ENCODE peak calls at places on chromosome 18, in six cellular contexts. I, R, K, D, B and C are unnamed samples.
A peak's percentile ranks its signal among the peaks of the same experiment; 100 is the strongest.

GRCh38 chr18:9802774-9803697 is 82.7 kb upstream of the TXNDC2 start:
- DNase-seq in I (peak; percentile 29), R (no peak), K (no peak), D (no peak), B (no peak), C (no peak)

GRCh38 chr18:49431563-49431962 is 28.9 kb downstream of the DYM start:
- DNase-seq in I (no peak), R (no peak), K (peak; percentile 49), D (no peak), B (no peak), C (no peak)

GRCh38 chr18:7168408-7168807 is 50.8 kb upstream of the LAMA1 start:
- DNase-seq in I (no peak), R (no peak), K (no peak), D (no peak), B (no peak), C (no peak)

GRCh38 chr18:44626807-44627206 is 53.9 kb upstream of the SETBP1 start:
- DNase-seq in I (no peak), R (no peak), K (peak; percentile 55), D (no peak), B (no peak), C (no peak)

GRCh38 chr18:77032121-77032758 is 100.3 kb downstream of the MBP start:
- DNase-seq in I (no peak), R (no peak), K (no peak), D (peak; percentile 43), B (no peak), C (no peak)

GRCh38 chr18:74901347-74902169 is 303.9 kb downstream of the ZNF407 start:
- DNase-seq in I (no peak), R (no peak), K (peak; percentile 19), D (no peak), B (no peak), C (no peak)

GRCh38 chr18:10062292-10062940 is 148.6 kb downstream of the VAPA start:
- DNase-seq in I (peak; percentile 56), R (peak; percentile 49), K (no peak), D (peak; percentile 14), B (no peak), C (no peak)

GRCh38 chr18:240175-240574 is 27.7 kb downstream of the THOC1 start:
- DNase-seq in I (no peak), R (no peak), K (no peak), D (no peak), B (no peak), C (no peak)

GRCh38 chr18:56638232-56639093 is at the start of gene TXNL1:
- DNase-seq in I (peak; percentile 98), R (peak; percentile 100), K (peak; percentile 94), D (peak; percentile 99), B (peak; percentile 97), C (peak; percentile 99)

GRCh38 chr18:66729459-66730239 is 125.8 kb upstream of the CDH19 start:
- DNase-seq in I (no peak), R (no peak), K (no peak), D (no peak), B (no peak), C (no peak)

GRCh38 chr18:40035951-40036350 is 1919.1 kb upstream of the PIK3C3 start:
- DNase-seq in I (no peak), R (no peak), K (no peak), D (no peak), B (no peak), C (no peak)